ENCODE peak calls at places on chromosomes 6 and 20, in six cellular contexts. Z is GM04503, Y is fibroblast of pulmonary artery, T is GM12865, R is nephron progenitor cell, I is omental fat pad. M is an unnamed sample.

GRCh38 chr6:17032595-17033591 is 69.0 kb upstream of the STMND1 start:
- DNase-seq in Z (peak), Y (peak), T (no peak), R (no peak), I (peak), M (no peak)

GRCh38 chr20:44959082-44959895 is 908 bp downstream of the TOMM34 start:
- DNase-seq in Z (no peak), Y (peak), T (peak), R (peak), I (peak), M (peak)

GRCh38 chr6:44567406-44567805 is 179.9 kb downstream of the CDC5L start:
- DNase-seq in Z (no peak), Y (peak), T (no peak), R (no peak), I (no peak), M (no peak)

GRCh38 chr6:122028933-122029332 is 370.5 kb upstream of the HSF2 start:
- DNase-seq in Z (no peak), Y (no peak), T (no peak), R (no peak), I (no peak), M (no peak)

GRCh38 chr6:119278625-119279024 is 70.9 kb downstream of the MAN1A1 start:
- DNase-seq in Z (no peak), Y (no peak), T (no peak), R (no peak), I (no peak), M (no peak)

GRCh38 chr20:9534025-9534424 is 19.6 kb downstream of the LAMP5 start:
- DNase-seq in Z (no peak), Y (no peak), T (no peak), R (no peak), I (no peak), M (no peak)

GRCh38 chr6:31652925-31653724 is 664 bp upstream of the BAG6 start:
- DNase-seq in Z (no peak), Y (no peak), T (peak), R (peak), I (peak), M (peak)

GRCh38 chr20:10761232-10761631 is 87.4 kb upstream of the JAG1 start:
- DNase-seq in Z (no peak), Y (peak), T (no peak), R (no peak), I (no peak), M (no peak)

GRCh38 chr6:53793318-53793975 is 1.4 kb upstream of the LRRC1 start:
- DNase-seq in Z (no peak), Y (peak), T (peak), R (peak), I (no peak), M (peak)

GRCh38 chr6:16683524-16684194 is 77.6 kb downstream of the ATXN1 start:
- DNase-seq in Z (no peak), Y (peak), T (no peak), R (no peak), I (no peak), M (no peak)

GRCh38 chr20:44073675-44074071 is 113.3 kb downstream of the JPH2 start:
- DNase-seq in Z (no peak), Y (no peak), T (no peak), R (no peak), I (no peak), M (no peak)

GRCh38 chr6:37137881-37138568 is 31.9 kb upstream of the PIM1 start:
- DNase-seq in Z (no peak), Y (peak), T (no peak), R (peak), I (no peak), M (no peak)

GRCh38 chr6:4603291-4603690 is 172.9 kb upstream of the CDYL start:
- DNase-seq in Z (peak), Y (peak), T (no peak), R (no peak), I (no peak), M (no peak)

GRCh38 chr20:32672982-32673727 is 586 bp downstream of the C20orf203 start:
- DNase-seq in Z (no peak), Y (no peak), T (peak), R (no peak), I (no peak), M (no peak)

GRCh38 chr20:53865905-53866786 is 204.2 kb downstream of the BCAS1 start:
- DNase-seq in Z (peak), Y (peak), T (peak), R (peak), I (no peak), M (peak)

GRCh38 chr6:27494987-27495385 is 22.1 kb upstream of the ZNF184 start:
- DNase-seq in Z (no peak), Y (no peak), T (no peak), R (no peak), I (no peak), M (no peak)

GRCh38 chr6:157764346-157765068 is 58.5 kb upstream of the SNX9 start:
- DNase-seq in Z (peak), Y (peak), T (peak), R (peak), I (peak), M (no peak)

GRCh38 chr6:160930547-160931377 is 60.8 kb upstream of the MAP3K4 start:
- DNase-seq in Z (peak), Y (peak), T (peak), R (peak), I (peak), M (peak)

GRCh38 chr20:16647875-16648597 is 74.8 kb upstream of the KIF16B start:
- DNase-seq in Z (no peak), Y (no peak), T (no peak), R (no peak), I (no peak), M (peak)

GRCh38 chr6:41878961-41879405 is 16.2 kb downstream of the USP49 start:
- DNase-seq in Z (peak), Y (peak), T (no peak), R (no peak), I (no peak), M (no peak)

GRCh38 chr6:165055231-165055630 is 254.2 kb downstream of the C6orf118 start:
- DNase-seq in Z (no peak), Y (no peak), T (peak), R (no peak), I (no peak), M (no peak)

GRCh38 chr20:32493356-32493755 is 91.8 kb downstream of the NOL4L start:
- DNase-seq in Z (no peak), Y (no peak), T (no peak), R (no peak), I (no peak), M (no peak)

GRCh38 chr6:148700713-148701392 is 46.0 kb upstream of the UST start:
- DNase-seq in Z (no peak), Y (peak), T (peak), R (peak), I (no peak), M (no peak)

GRCh38 chr6:33771342-33772113 is 17.4 kb downstream of the LEMD2 start:
- DNase-seq in Z (peak), Y (peak), T (peak), R (peak), I (no peak), M (peak)

M was measured in SK-N-DZ.